ENCODE peak calls at places on chromosomes 2 and 18, in six cellular contexts. One of them, this sample, is unnamed.

GRCh38 chr2:95041824-95042442 is 16.4 kb downstream of the MAL start:
- DNase-seq in AG09309: no peak
- DNase-seq in myocyte: no peak
- DNase-seq in EH: no peak
- DNase-seq in caudate nucleus: no peak
- DNase-seq in effector CD4-positive, alpha-beta T cell: no peak
- DNase-seq in this sample: no peak

GRCh38 chr2:185006481-185006880 is 408.2 kb downstream of the ZNF804A start:
- DNase-seq in caudate nucleus: no peak
- DNase-seq in myocyte: no peak
- DNase-seq in AG09309: no peak
- DNase-seq in effector CD4-positive, alpha-beta T cell: no peak
- DNase-seq in EH: no peak
- DNase-seq in this sample: no peak

GRCh38 chr2:46535360-46535759 is 56.0 kb downstream of the TMEM247 start:
- DNase-seq in AG09309: no peak
- DNase-seq in EH: peak
- DNase-seq in myocyte: peak
- DNase-seq in effector CD4-positive, alpha-beta T cell: no peak
- DNase-seq in caudate nucleus: no peak
- DNase-seq in this sample: no peak

GRCh38 chr2:128448331-128449225 is 129.9 kb upstream of the HS6ST1 start:
- DNase-seq in effector CD4-positive, alpha-beta T cell: no peak
- DNase-seq in myocyte: no peak
- DNase-seq in AG09309: no peak
- DNase-seq in caudate nucleus: no peak
- DNase-seq in EH: no peak
- DNase-seq in this sample: no peak

GRCh38 chr2:234273887-234274584 is 222.8 kb downstream of the ARL4C start:
- DNase-seq in effector CD4-positive, alpha-beta T cell: no peak
- DNase-seq in EH: no peak
- DNase-seq in AG09309: no peak
- DNase-seq in caudate nucleus: no peak
- DNase-seq in myocyte: no peak
- DNase-seq in this sample: no peak

GRCh38 chr2:159446201-159446600 is 159.7 kb upstream of the WDSUB1 start:
- DNase-seq in EH: no peak
- DNase-seq in myocyte: no peak
- DNase-seq in effector CD4-positive, alpha-beta T cell: no peak
- DNase-seq in caudate nucleus: no peak
- DNase-seq in AG09309: no peak
- DNase-seq in this sample: no peak

GRCh38 chr2:16773080-16773713 is 107.6 kb upstream of the CYRIA start:
- DNase-seq in AG09309: peak
- DNase-seq in myocyte: peak
- DNase-seq in effector CD4-positive, alpha-beta T cell: no peak
- DNase-seq in EH: no peak
- DNase-seq in caudate nucleus: peak
- DNase-seq in this sample: peak

GRCh38 chr2:223972656-223973102 is 15.4 kb downstream of the MRPL44 start:
- DNase-seq in EH: no peak
- DNase-seq in effector CD4-positive, alpha-beta T cell: no peak
- DNase-seq in AG09309: no peak
- DNase-seq in caudate nucleus: no peak
- DNase-seq in myocyte: no peak
- DNase-seq in this sample: no peak

GRCh38 chr18:70936160-70936559 is 647.3 kb downstream of the SOCS6 start:
- DNase-seq in myocyte: no peak
- DNase-seq in effector CD4-positive, alpha-beta T cell: no peak
- DNase-seq in EH: no peak
- DNase-seq in AG09309: no peak
- DNase-seq in caudate nucleus: no peak
- DNase-seq in this sample: no peak

GRCh38 chr18:78725426-78725825 is 254.2 kb upstream of the SALL3 start:
- DNase-seq in caudate nucleus: no peak
- DNase-seq in AG09309: no peak
- DNase-seq in EH: no peak
- DNase-seq in myocyte: no peak
- DNase-seq in effector CD4-positive, alpha-beta T cell: no peak
- DNase-seq in this sample: no peak

GRCh38 chr2:239800785-239801184 is 224.4 kb downstream of the NDUFA10 start:
- DNase-seq in caudate nucleus: no peak
- DNase-seq in AG09309: no peak
- DNase-seq in myocyte: no peak
- DNase-seq in EH: no peak
- DNase-seq in effector CD4-positive, alpha-beta T cell: no peak
- DNase-seq in this sample: no peak

GRCh38 chr2:79511320-79511951 is 1.4 kb upstream of the CTNNA2 start:
- DNase-seq in caudate nucleus: no peak
- DNase-seq in AG09309: no peak
- DNase-seq in EH: peak
- DNase-seq in effector CD4-positive, alpha-beta T cell: no peak
- DNase-seq in myocyte: peak
- DNase-seq in this sample: no peak

GRCh38 chr2:63840081-63840784 is 1.5 kb upstream of the UGP2 start:
- DNase-seq in caudate nucleus: no peak
- DNase-seq in effector CD4-positive, alpha-beta T cell: no peak
- DNase-seq in myocyte: no peak
- DNase-seq in AG09309: no peak
- DNase-seq in EH: no peak
- DNase-seq in this sample: no peak

GRCh38 chr18:8694891-8695290 is 10.5 kb upstream of the MTCL1 start:
- DNase-seq in EH: no peak
- DNase-seq in myocyte: no peak
- DNase-seq in caudate nucleus: no peak
- DNase-seq in effector CD4-positive, alpha-beta T cell: no peak
- DNase-seq in AG09309: no peak
- DNase-seq in this sample: no peak

GRCh38 chr2:131535526-131535925 is 7.8 kb downstream of the CCDC74A start:
- DNase-seq in EH: no peak
- DNase-seq in myocyte: no peak
- DNase-seq in caudate nucleus: no peak
- DNase-seq in AG09309: no peak
- DNase-seq in effector CD4-positive, alpha-beta T cell: no peak
- DNase-seq in this sample: no peak

GRCh38 chr2:236535024-236535423 is 34.6 kb upstream of the ACKR3 start:
- DNase-seq in caudate nucleus: no peak
- DNase-seq in myocyte: peak
- DNase-seq in AG09309: no peak
- DNase-seq in effector CD4-positive, alpha-beta T cell: no peak
- DNase-seq in EH: peak
- DNase-seq in this sample: no peak

GRCh38 chr18:9771261-9771976 is 63.3 kb downstream of the RAB31 start:
- DNase-seq in caudate nucleus: peak
- DNase-seq in effector CD4-positive, alpha-beta T cell: peak
- DNase-seq in myocyte: peak
- DNase-seq in EH: peak
- DNase-seq in AG09309: no peak
- DNase-seq in this sample: peak

GRCh38 chr18:10410472-10411300 is 43.7 kb upstream of the APCDD1 start:
- DNase-seq in AG09309: no peak
- DNase-seq in myocyte: no peak
- DNase-seq in effector CD4-positive, alpha-beta T cell: no peak
- DNase-seq in caudate nucleus: no peak
- DNase-seq in EH: peak
- DNase-seq in this sample: no peak

GRCh38 chr2:166494140-166494544 is at the start of gene SCN7A:
- DNase-seq in myocyte: peak
- DNase-seq in EH: peak
- DNase-seq in effector CD4-positive, alpha-beta T cell: no peak
- DNase-seq in caudate nucleus: peak
- DNase-seq in AG09309: no peak
- DNase-seq in this sample: no peak

This sample was measured in hippocampal formation.